ENCODE peak calls at places on chromosomes 4 and X, in seven cellular contexts. One of them, this sample, is unnamed.

GRCh38 chr4:72564184-72564583 is 4.8 kb downstream of the ADAMTS3 start:
- DNase-seq in transverse colon: no peak
- DNase-seq in HCT116: no peak
- DNase-seq in prostate gland: no peak
- DNase-seq in GM23338: no peak
- DNase-seq in HL-60: no peak
- DNase-seq in endothelial cell of umbilical vein: no peak
- DNase-seq in this sample: no peak

GRCh38 chrX:120604359-120604782 is 470 bp downstream of the MCTS1 start:
- DNase-seq in HCT116: no peak
- DNase-seq in prostate gland: no peak
- DNase-seq in transverse colon: peak
- DNase-seq in endothelial cell of umbilical vein: peak
- DNase-seq in GM23338: no peak
- DNase-seq in HL-60: peak
- DNase-seq in this sample: peak

GRCh38 chr4:123299212-123299651 is 97.4 kb upstream of the SPRY1 start:
- DNase-seq in transverse colon: no peak
- DNase-seq in endothelial cell of umbilical vein: peak
- DNase-seq in prostate gland: no peak
- DNase-seq in HL-60: no peak
- DNase-seq in HCT116: no peak
- DNase-seq in GM23338: no peak
- DNase-seq in this sample: no peak

GRCh38 chrX:11059923-11060322 is 51.2 kb upstream of the HCCS start:
- DNase-seq in transverse colon: no peak
- DNase-seq in HCT116: no peak
- DNase-seq in GM23338: no peak
- DNase-seq in HL-60: no peak
- DNase-seq in prostate gland: no peak
- DNase-seq in endothelial cell of umbilical vein: no peak
- DNase-seq in this sample: no peak

GRCh38 chr4:15250021-15250441 is 177.8 kb upstream of the C1QTNF7 start:
- DNase-seq in prostate gland: no peak
- DNase-seq in HCT116: no peak
- DNase-seq in transverse colon: no peak
- DNase-seq in HL-60: no peak
- DNase-seq in GM23338: no peak
- DNase-seq in endothelial cell of umbilical vein: no peak
- DNase-seq in this sample: no peak

GRCh38 chrX:104342065-104342464 is 87.3 kb upstream of the ESX1 start:
- DNase-seq in endothelial cell of umbilical vein: no peak
- DNase-seq in HCT116: no peak
- DNase-seq in transverse colon: no peak
- DNase-seq in GM23338: no peak
- DNase-seq in HL-60: no peak
- DNase-seq in prostate gland: no peak
- DNase-seq in this sample: no peak

GRCh38 chr4:115973768-115974167 is 860.3 kb upstream of the NDST4 start:
- DNase-seq in HCT116: no peak
- DNase-seq in endothelial cell of umbilical vein: no peak
- DNase-seq in HL-60: no peak
- DNase-seq in transverse colon: no peak
- DNase-seq in prostate gland: no peak
- DNase-seq in GM23338: peak
- DNase-seq in this sample: no peak

GRCh38 chr4:18440527-18441215 is 419.1 kb upstream of the LCORL start:
- DNase-seq in endothelial cell of umbilical vein: no peak
- DNase-seq in HCT116: no peak
- DNase-seq in GM23338: peak
- DNase-seq in HL-60: no peak
- DNase-seq in transverse colon: no peak
- DNase-seq in prostate gland: no peak
- DNase-seq in this sample: no peak

GRCh38 chr4:107774681-107775080 is 50.1 kb upstream of the SGMS2 start:
- DNase-seq in transverse colon: no peak
- DNase-seq in GM23338: no peak
- DNase-seq in endothelial cell of umbilical vein: no peak
- DNase-seq in HCT116: no peak
- DNase-seq in prostate gland: no peak
- DNase-seq in HL-60: no peak
- DNase-seq in this sample: no peak

GRCh38 chrX:23557070-23557469 is 110.2 kb upstream of the PRDX4 start:
- DNase-seq in GM23338: no peak
- DNase-seq in transverse colon: no peak
- DNase-seq in HL-60: no peak
- DNase-seq in prostate gland: no peak
- DNase-seq in endothelial cell of umbilical vein: no peak
- DNase-seq in HCT116: no peak
- DNase-seq in this sample: no peak

GRCh38 chrX:65821721-65822496 is 154.5 kb downstream of the MSN start:
- DNase-seq in endothelial cell of umbilical vein: no peak
- DNase-seq in transverse colon: peak
- DNase-seq in prostate gland: peak
- DNase-seq in HCT116: no peak
- DNase-seq in HL-60: no peak
- DNase-seq in GM23338: peak
- DNase-seq in this sample: peak

GRCh38 chr4:153113061-153113837 is 91.0 kb upstream of the TRIM2 start:
- DNase-seq in endothelial cell of umbilical vein: no peak
- DNase-seq in HCT116: no peak
- DNase-seq in HL-60: no peak
- DNase-seq in transverse colon: no peak
- DNase-seq in prostate gland: no peak
- DNase-seq in GM23338: no peak
- DNase-seq in this sample: no peak

GRCh38 chrX:25144043-25144940 is 128.5 kb upstream of the ARX start:
- DNase-seq in prostate gland: peak
- DNase-seq in HL-60: no peak
- DNase-seq in transverse colon: peak
- DNase-seq in endothelial cell of umbilical vein: peak
- DNase-seq in GM23338: peak
- DNase-seq in HCT116: peak
- DNase-seq in this sample: no peak

GRCh38 chr4:188783160-188783559 is 643.9 kb downstream of the TRIML1 start:
- DNase-seq in HL-60: no peak
- DNase-seq in transverse colon: no peak
- DNase-seq in endothelial cell of umbilical vein: no peak
- DNase-seq in HCT116: no peak
- DNase-seq in GM23338: no peak
- DNase-seq in prostate gland: no peak
- DNase-seq in this sample: no peak

GRCh38 chr4:4990857-4991540 is 28.3 kb downstream of the CYTL1 start:
- DNase-seq in GM23338: no peak
- DNase-seq in prostate gland: no peak
- DNase-seq in endothelial cell of umbilical vein: no peak
- DNase-seq in transverse colon: peak
- DNase-seq in HCT116: peak
- DNase-seq in HL-60: no peak
- DNase-seq in this sample: no peak

GRCh38 chrX:101022020-101022419 is 29.9 kb downstream of the TRMT2B start:
- DNase-seq in transverse colon: no peak
- DNase-seq in GM23338: no peak
- DNase-seq in prostate gland: no peak
- DNase-seq in HL-60: no peak
- DNase-seq in HCT116: no peak
- DNase-seq in endothelial cell of umbilical vein: no peak
- DNase-seq in this sample: no peak

GRCh38 chr4:145042601-145043000 is 55.4 kb downstream of the ANAPC10 start:
- DNase-seq in transverse colon: no peak
- DNase-seq in HCT116: no peak
- DNase-seq in HL-60: no peak
- DNase-seq in GM23338: no peak
- DNase-seq in prostate gland: no peak
- DNase-seq in endothelial cell of umbilical vein: no peak
- DNase-seq in this sample: no peak

GRCh38 chr4:7120341-7120740 is 52.5 kb upstream of the GRPEL1 start:
- DNase-seq in HL-60: no peak
- DNase-seq in prostate gland: no peak
- DNase-seq in transverse colon: no peak
- DNase-seq in HCT116: peak
- DNase-seq in GM23338: peak
- DNase-seq in endothelial cell of umbilical vein: no peak
- DNase-seq in this sample: no peak

GRCh38 chr4:169410839-169411770 is 140.3 kb upstream of the SH3RF1 start:
- DNase-seq in HL-60: peak
- DNase-seq in HCT116: no peak
- DNase-seq in prostate gland: no peak
- DNase-seq in endothelial cell of umbilical vein: peak
- DNase-seq in GM23338: peak
- DNase-seq in transverse colon: peak
- DNase-seq in this sample: peak

GRCh38 chr4:128241425-128241913 is 46.1 kb downstream of the PGRMC2 start:
- DNase-seq in prostate gland: no peak
- DNase-seq in HCT116: no peak
- DNase-seq in HL-60: no peak
- DNase-seq in endothelial cell of umbilical vein: no peak
- DNase-seq in transverse colon: no peak
- DNase-seq in GM23338: no peak
- DNase-seq in this sample: no peak

GRCh38 chr4:87232241-87232640 is 11.8 kb upstream of the KLHL8 start:
- DNase-seq in transverse colon: no peak
- DNase-seq in GM23338: no peak
- DNase-seq in HCT116: no peak
- DNase-seq in HL-60: no peak
- DNase-seq in prostate gland: no peak
- DNase-seq in endothelial cell of umbilical vein: no peak
- DNase-seq in this sample: no peak

GRCh38 chrX:35786271-35786670 is 11.9 kb upstream of the MAGEB16 start:
- DNase-seq in endothelial cell of umbilical vein: no peak
- DNase-seq in prostate gland: no peak
- DNase-seq in transverse colon: no peak
- DNase-seq in HCT116: no peak
- DNase-seq in HL-60: no peak
- DNase-seq in GM23338: no peak
- DNase-seq in this sample: no peak

GRCh38 chrX:46777971-46778810 is 19.3 kb upstream of the SLC9A7 start:
- DNase-seq in prostate gland: no peak
- DNase-seq in HCT116: no peak
- DNase-seq in endothelial cell of umbilical vein: peak
- DNase-seq in GM23338: no peak
- DNase-seq in HL-60: no peak
- DNase-seq in transverse colon: no peak
- DNase-seq in this sample: no peak

GRCh38 chrX:18574591-18574990 is 97.3 kb downstream of the RS1 start:
- DNase-seq in prostate gland: no peak
- DNase-seq in endothelial cell of umbilical vein: peak
- DNase-seq in GM23338: no peak
- DNase-seq in transverse colon: no peak
- DNase-seq in HCT116: no peak
- DNase-seq in HL-60: no peak
- DNase-seq in this sample: no peak

GRCh38 chr4:112516401-112517066 is 554 bp upstream of the NEUROG2 start:
- DNase-seq in prostate gland: no peak
- DNase-seq in GM23338: peak
- DNase-seq in HCT116: no peak
- DNase-seq in transverse colon: no peak
- DNase-seq in HL-60: no peak
- DNase-seq in endothelial cell of umbilical vein: no peak
- DNase-seq in this sample: peak

GRCh38 chrX:103428525-103428924 is 52.2 kb downstream of the BEX3 start:
- DNase-seq in endothelial cell of umbilical vein: no peak
- DNase-seq in GM23338: no peak
- DNase-seq in HCT116: no peak
- DNase-seq in HL-60: no peak
- DNase-seq in transverse colon: no peak
- DNase-seq in prostate gland: no peak
- DNase-seq in this sample: no peak

GRCh38 chrX:129478516-129478915 is 44.8 kb downstream of the SMARCA1 start:
- DNase-seq in transverse colon: no peak
- DNase-seq in GM23338: no peak
- DNase-seq in HL-60: no peak
- DNase-seq in endothelial cell of umbilical vein: no peak
- DNase-seq in prostate gland: no peak
- DNase-seq in HCT116: no peak
- DNase-seq in this sample: no peak
- TF ChIP-seq POLR2AphosphoS5 in transverse colon: no peak
- TF ChIP-seq POLR2AphosphoS5 in GM23338: no peak
- TF ChIP-seq POLR2AphosphoS5 in HL-60: no peak
- TF ChIP-seq POLR2AphosphoS5 in endothelial cell of umbilical vein: no peak
- TF ChIP-seq POLR2AphosphoS5 in prostate gland: no peak
- TF ChIP-seq POLR2AphosphoS5 in HCT116: no peak
- TF ChIP-seq POLR2AphosphoS5 in this sample: no peak

DNA sequence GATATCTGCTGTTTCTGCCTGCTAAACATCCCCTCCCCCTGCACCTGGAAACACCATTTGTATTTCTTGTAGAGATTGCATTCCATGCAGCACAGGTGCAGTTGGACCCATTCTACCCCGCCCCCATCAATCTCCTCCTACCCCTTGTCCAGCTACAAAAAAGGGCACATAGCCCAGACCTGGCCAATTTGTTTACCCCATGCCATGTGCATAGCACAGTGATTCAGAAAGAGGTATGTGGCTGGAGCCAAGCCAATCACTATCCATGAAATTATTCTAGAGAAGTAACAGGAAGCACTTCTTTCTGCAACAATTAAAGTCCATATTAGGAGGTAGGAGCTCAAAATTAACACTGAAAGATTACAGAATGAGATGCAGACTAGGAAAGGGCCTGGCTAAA is 20.2 kb upstream of the TMEM184C start:
- DNase-seq in transverse colon: no peak
- DNase-seq in prostate gland: peak
- DNase-seq in GM23338: no peak
- DNase-seq in HL-60: no peak
- DNase-seq in HCT116: no peak
- DNase-seq in endothelial cell of umbilical vein: peak
- DNase-seq in this sample: no peak
- TF ChIP-seq POLR2AphosphoS5 in transverse colon: no peak
- TF ChIP-seq POLR2AphosphoS5 in prostate gland: peak
- TF ChIP-seq POLR2AphosphoS5 in GM23338: no peak
- TF ChIP-seq POLR2AphosphoS5 in HL-60: no peak
- TF ChIP-seq POLR2AphosphoS5 in HCT116: no peak
- TF ChIP-seq POLR2AphosphoS5 in endothelial cell of umbilical vein: no peak
- TF ChIP-seq POLR2AphosphoS5 in this sample: no peak

DNA sequence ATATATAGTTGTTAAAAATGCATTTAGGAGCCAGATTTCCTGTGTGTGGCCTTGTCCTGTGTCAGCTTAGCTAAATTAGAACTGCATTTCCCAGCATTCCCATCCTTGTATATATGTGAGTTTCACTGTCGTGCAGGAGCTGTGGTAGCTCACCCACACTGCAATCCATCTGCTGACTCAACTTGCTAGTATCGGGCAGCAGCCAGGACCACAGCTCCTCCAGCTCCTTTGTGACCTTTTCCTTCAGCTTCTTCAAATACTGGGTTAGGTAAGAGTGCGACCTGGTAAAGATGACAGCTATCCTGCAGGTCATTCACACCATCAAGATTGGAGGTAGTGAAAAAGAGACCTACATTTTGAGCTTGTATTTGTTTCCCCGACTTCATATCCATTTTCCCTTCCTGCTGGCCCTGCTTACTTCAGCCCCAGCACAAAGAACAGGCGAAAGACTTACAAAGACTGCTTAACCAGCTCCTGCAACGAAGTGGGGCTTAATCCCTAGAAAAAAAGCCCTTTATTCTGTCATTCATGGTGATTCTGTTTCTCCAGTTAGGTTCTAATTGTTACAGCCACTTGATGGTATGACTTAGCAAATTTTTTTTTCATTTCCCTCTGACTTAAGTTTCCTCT is 11.4 kb downstream of the ASIC5 start:
- DNase-seq in HCT116: no peak
- DNase-seq in GM23338: no peak
- DNase-seq in transverse colon: no peak
- DNase-seq in prostate gland: no peak
- DNase-seq in HL-60: no peak
- DNase-seq in endothelial cell of umbilical vein: no peak
- DNase-seq in this sample: no peak
- TF ChIP-seq POLR2AphosphoS5 in HCT116: no peak
- TF ChIP-seq POLR2AphosphoS5 in GM23338: no peak
- TF ChIP-seq POLR2AphosphoS5 in transverse colon: no peak
- TF ChIP-seq POLR2AphosphoS5 in prostate gland: no peak
- TF ChIP-seq POLR2AphosphoS5 in HL-60: no peak
- TF ChIP-seq POLR2AphosphoS5 in endothelial cell of umbilical vein: no peak
- TF ChIP-seq POLR2AphosphoS5 in this sample: no peak

GRCh38 chr4:126768338-126768737 is 864.4 kb upstream of the INTU start:
- DNase-seq in GM23338: no peak
- DNase-seq in transverse colon: no peak
- DNase-seq in endothelial cell of umbilical vein: no peak
- DNase-seq in prostate gland: no peak
- DNase-seq in HL-60: no peak
- DNase-seq in HCT116: no peak
- DNase-seq in this sample: no peak
- TF ChIP-seq POLR2AphosphoS5 in GM23338: no peak
- TF ChIP-seq POLR2AphosphoS5 in transverse colon: no peak
- TF ChIP-seq POLR2AphosphoS5 in endothelial cell of umbilical vein: no peak
- TF ChIP-seq POLR2AphosphoS5 in prostate gland: no peak
- TF ChIP-seq POLR2AphosphoS5 in HL-60: no peak
- TF ChIP-seq POLR2AphosphoS5 in HCT116: no peak
- TF ChIP-seq POLR2AphosphoS5 in this sample: no peak

This sample was measured in GM12891.